ENCODE peak calls at places on chromosomes 6 and 20, in six cellular contexts. E, J, F, G, U and T are unnamed samples.

GRCh38 chr20:17735959-17736621 is 36.3 kb downstream of the BANF2 start:
- DNase-seq in E (no peak), J (no peak), F (no peak), G (no peak), U (no peak), T (no peak)

GRCh38 chr6:102438181-102438580 is 1044.7 kb downstream of the GRIK2 start:
- DNase-seq in E (no peak), J (no peak), F (no peak), G (no peak), U (no peak), T (no peak)

GRCh38 chr20:35626386-35627001 is 10.9 kb downstream of the SPAG4 start:
- DNase-seq in E (no peak), J (no peak), F (no peak), G (no peak), U (no peak), T (no peak)

GRCh38 chr6:69866351-69867074 is at the start of gene COL19A1:
- DNase-seq in E (no peak), J (peak; percentile 3), F (no peak), G (no peak), U (peak; percentile 49), T (no peak)

GRCh38 chr6:103875221-103875620 is 984.5 kb downstream of the HACE1 start:
- DNase-seq in E (no peak), J (no peak), F (no peak), G (no peak), U (no peak), T (no peak)

GRCh38 chr6:1678966-1679690 is 69.4 kb downstream of the FOXC1 start:
- DNase-seq in E (no peak), J (no peak), F (no peak), G (no peak), U (no peak), T (no peak)

GRCh38 chr6:158018370-158018771 is 36.7 kb downstream of the SYNJ2 start:
- DNase-seq in E (no peak), J (no peak), F (no peak), G (no peak), U (no peak), T (no peak)

GRCh38 chr6:111824608-111825337 is 48.5 kb downstream of the FYN start:
- DNase-seq in E (no peak), J (no peak), F (no peak), G (no peak), U (no peak), T (no peak)

GRCh38 chr6:148239215-148239614 is 103.4 kb upstream of the SASH1 start:
- DNase-seq in E (no peak), J (no peak), F (no peak), G (peak; percentile 47), U (no peak), T (no peak)

GRCh38 chr20:61753196-61753942 is 312.3 kb downstream of the TAF4 start:
- DNase-seq in E (no peak), J (no peak), F (no peak), G (no peak), U (no peak), T (no peak)